ENCODE peak calls at places on chromosomes 2 and 18, in ten cellular contexts. L is frontal cortex; I is EL; S is NCI-H774; H is activated CD4-positive, alpha-beta T cell treated with anti-CD3 and anti-CD28 coated beads, Interleukin-2, amount 50 U/mL, for 4 hours; A is GM23338; T is HCEC 1CT; Q is Right ventricle myocardium superior; P is epithelial cell of esophagus; O is SHP77. B is an unnamed sample.

GRCh38 chr18:67273288-67273687 is 243.2 kb downstream of the DSEL start:
- DNase-seq in L (no peak), I (no peak), S (no peak), H (no peak), A (no peak), T (no peak), Q (no peak), P (no peak), O (no peak), B (no peak)

GRCh38 chr2:96888082-96889011 is 18.5 kb upstream of the SEMA4C start:
- DNase-seq in L (peak; percentile 59), I (no peak), S (peak; percentile 65), H (no peak), A (no peak), T (no peak), Q (peak; percentile 66), P (peak; percentile 93), O (no peak), B (peak; percentile 98)

GRCh38 chr2:181258761-181259160 is 198.4 kb upstream of the ITGA4 start:
- DNase-seq in L (no peak), I (peak; percentile 87), S (no peak), H (no peak), A (no peak), T (peak; percentile 74), Q (no peak), P (peak; percentile 60), O (no peak), B (no peak)

GRCh38 chr2:10057231-10058107 is 14.1 kb downstream of the KLF11 start:
- DNase-seq in L (no peak), I (peak; percentile 74), S (no peak), H (no peak), A (peak; percentile 95), T (peak; percentile 84), Q (peak; percentile 84), P (peak; percentile 68), O (no peak), B (peak; percentile 70)

GRCh38 chr2:160918909-160919503 is 241.2 kb upstream of the TANK start:
- DNase-seq in L (no peak), I (peak; percentile 50), S (peak; percentile 20), H (no peak), A (peak; percentile 84), T (peak; percentile 78), Q (peak; percentile 88), P (peak; percentile 68), O (no peak), B (no peak)

GRCh38 chr2:156399950-156400703 is 36.1 kb upstream of the GPD2 start:
- DNase-seq in L (peak; percentile 70), I (peak; percentile 83), S (peak; percentile 64), H (no peak), A (peak; percentile 71), T (peak; percentile 53), Q (peak; percentile 90), P (peak; percentile 73), O (peak; percentile 40), B (peak; percentile 47)

GRCh38 chr2:122755281-122755780 is 999.9 kb downstream of the TSN start:
- DNase-seq in L (no peak), I (no peak), S (no peak), H (no peak), A (no peak), T (no peak), Q (no peak), P (no peak), O (no peak), B (no peak)

GRCh38 chr18:79552140-79552631 is 127.4 kb upstream of the CTDP1 start:
- DNase-seq in L (no peak), I (no peak), S (no peak), H (no peak), A (no peak), T (no peak), Q (peak; percentile 33), P (no peak), O (no peak), B (no peak)

GRCh38 chr2:9975328-9975727 is 23.8 kb downstream of the GRHL1 start:
- DNase-seq in L (no peak), I (peak; percentile 23), S (peak; percentile 36), H (no peak), A (no peak), T (peak; percentile 74), Q (no peak), P (no peak), O (peak; percentile 8), B (no peak)

GRCh38 chr2:189608799-189609422 is 28.3 kb upstream of the SLC40A1 start:
- DNase-seq in L (no peak), I (peak; percentile 62), S (no peak), H (no peak), A (no peak), T (peak; percentile 78), Q (no peak), P (peak; percentile 73), O (no peak), B (no peak)

GRCh38 chr2:216372761-216373291 is 543 bp upstream of the MARCHF4 start:
- DNase-seq in L (no peak), I (peak; percentile 91), S (no peak), H (no peak), A (no peak), T (peak; percentile 85), Q (no peak), P (peak; percentile 72), O (no peak), B (no peak)

GRCh38 chr2:55161295-55162210 is 70.5 kb downstream of the CLHC1 start:
- DNase-seq in L (no peak), I (no peak), S (no peak), H (no peak), A (no peak), T (no peak), Q (no peak), P (no peak), O (peak; percentile 56), B (no peak)

GRCh38 chr2:134389331-134389835 is 135.5 kb downstream of the MGAT5 start:
- DNase-seq in L (no peak), I (no peak), S (no peak), H (no peak), A (no peak), T (no peak), Q (no peak), P (no peak), O (no peak), B (no peak)

GRCh38 chr2:120759543-120760331 is 24.1 kb downstream of the GLI2 start:
- DNase-seq in L (no peak), I (no peak), S (no peak), H (no peak), A (peak; percentile 51), T (no peak), Q (peak; percentile 16), P (no peak), O (no peak), B (no peak)

GRCh38 chr2:212535963-212536362 is 2.6 kb downstream of the ERBB4 start:
- DNase-seq in L (no peak), I (no peak), S (peak; percentile 5), H (no peak), A (no peak), T (no peak), Q (no peak), P (no peak), O (no peak), B (no peak)

GRCh38 chr2:168912466-168913170 is 11.5 kb downstream of the G6PC2 start:
- DNase-seq in L (no peak), I (peak; percentile 38), S (no peak), H (no peak), A (peak; percentile 72), T (no peak), Q (peak; percentile 56), P (peak; percentile 29), O (peak; percentile 13), B (peak; percentile 15)

GRCh38 chr2:33788044-33788443 is 188.9 kb upstream of the FAM98A start:
- DNase-seq in L (no peak), I (peak; percentile 86), S (no peak), H (no peak), A (no peak), T (no peak), Q (no peak), P (peak; percentile 4), O (no peak), B (no peak)

GRCh38 chr2:144462266-144462665 is 57.7 kb downstream of the ZEB2 start:
- DNase-seq in L (no peak), I (no peak), S (no peak), H (no peak), A (no peak), T (no peak), Q (no peak), P (no peak), O (no peak), B (no peak)

GRCh38 chr2:188291617-188292445 is at the start of gene GULP1:
- DNase-seq in L (peak; percentile 37), I (peak; percentile 82), S (peak; percentile 66), H (no peak), A (peak; percentile 91), T (peak; percentile 86), Q (peak; percentile 84), P (peak; percentile 70), O (peak; percentile 77), B (peak; percentile 28)

GRCh38 chr2:234493117-234493516 is 3.8 kb downstream of the ARL4C start:
- DNase-seq in L (no peak), I (no peak), S (no peak), H (no peak), A (no peak), T (no peak), Q (no peak), P (no peak), O (no peak), B (no peak)

GRCh38 chr2:84830095-84830494 is 50.8 kb downstream of the TRABD2A start:
- DNase-seq in L (no peak), I (peak; percentile 36), S (no peak), H (no peak), A (peak; percentile 14), T (no peak), Q (peak; percentile 58), P (peak; percentile 17), O (no peak), B (no peak)

GRCh38 chr2:48016620-48017019 is 110.3 kb upstream of the FBXO11 start:
- DNase-seq in L (no peak), I (no peak), S (no peak), H (no peak), A (peak; percentile 89), T (no peak), Q (no peak), P (peak; percentile 3), O (no peak), B (no peak)

GRCh38 chr2:214130115-214130514 is 280.7 kb upstream of the VWC2L start:
- DNase-seq in L (no peak), I (no peak), S (no peak), H (no peak), A (no peak), T (no peak), Q (no peak), P (no peak), O (no peak), B (no peak)

GRCh38 chr2:172968061-172968469 is 107.6 kb upstream of the MAP3K20 start:
- DNase-seq in L (no peak), I (peak; percentile 89), S (no peak), H (no peak), A (no peak), T (peak; percentile 96), Q (peak; percentile 82), P (peak; percentile 33), O (no peak), B (no peak)

GRCh38 chr18:49178736-49179135 is 228.0 kb upstream of the SMAD7 start:
- DNase-seq in L (no peak), I (peak; percentile 23), S (no peak), H (no peak), A (peak; percentile 25), T (no peak), Q (no peak), P (peak; percentile 39), O (no peak), B (no peak)

GRCh38 chr2:219706823-219707281 is 79.4 kb downstream of the SLC4A3 start:
- DNase-seq in L (no peak), I (peak; percentile 81), S (no peak), H (no peak), A (no peak), T (no peak), Q (no peak), P (peak; percentile 16), O (no peak), B (no peak)

GRCh38 chr2:168445960-168446359 is 10.1 kb upstream of the CERS6 start:
- DNase-seq in L (no peak), I (no peak), S (no peak), H (no peak), A (no peak), T (no peak), Q (no peak), P (no peak), O (no peak), B (no peak)

GRCh38 chr2:162821718-162822117 is 16.8 kb downstream of the KCNH7 start:
- DNase-seq in L (no peak), I (no peak), S (no peak), H (no peak), A (no peak), T (no peak), Q (no peak), P (no peak), O (no peak), B (no peak)

B was measured in NCI-H510A.